ENCODE peak calls at places on chromosomes 11 and 22, in five cellular contexts. M is A549, A is fibroblast of pulmonary artery, W is tibial nerve, F is breast epithelium. Y is an unnamed sample.

GRCh38 chr22:44328326-44328725 is 15.6 kb upstream of the SHISAL1 start:
- DNase-seq in M (no peak), A (no peak), W (no peak), F (no peak), Y (no peak)

GRCh38 chr22:28706845-28707244 is 27.2 kb upstream of the TTC28 start:
- DNase-seq in M (no peak), A (no peak), W (no peak), F (no peak), Y (no peak)

GRCh38 chr11:13009921-13010736 is 1.0 kb downstream of the RASSF10 start:
- DNase-seq in M (peak), A (no peak), W (no peak), F (no peak), Y (no peak)

GRCh38 chr11:46711288-46711687 is 7.7 kb upstream of the F2 start:
- DNase-seq in M (no peak), A (peak), W (no peak), F (no peak), Y (no peak)

GRCh38 chr11:119126675-119127268 is 5.4 kb downstream of the HINFP start:
- DNase-seq in M (no peak), A (no peak), W (no peak), F (no peak), Y (no peak)

GRCh38 chr11:85133636-85134035 is 493.5 kb downstream of the DLG2 start:
- DNase-seq in M (no peak), A (no peak), W (no peak), F (no peak), Y (no peak)

GRCh38 chr11:117144477-117145392 is 648 bp downstream of the PAFAH1B2 start:
- DNase-seq in M (peak), A (peak), W (peak), F (no peak), Y (peak)

GRCh38 chr11:48880021-48880441 is 103.7 kb downstream of the TRIM51G start:
- DNase-seq in M (no peak), A (no peak), W (no peak), F (no peak), Y (no peak)

GRCh38 chr11:27239305-27239942 is 123.6 kb downstream of the CCDC34 start:
- DNase-seq in M (no peak), A (no peak), W (peak), F (no peak), Y (no peak)

GRCh38 chr11:81203876-81204275 is 1529.8 kb downstream of the FAM181B start:
- DNase-seq in M (no peak), A (no peak), W (no peak), F (no peak), Y (no peak)

GRCh38 chr11:124098142-124098541 is 17.1 kb upstream of the VWA5A start:
- DNase-seq in M (no peak), A (no peak), W (no peak), F (no peak), Y (no peak)

GRCh38 chr11:133928628-133929059 is 28.1 kb downstream of the IGSF9B start:
- DNase-seq in M (no peak), A (no peak), W (no peak), F (peak), Y (peak)

GRCh38 chr22:33883561-33883960 is 36.7 kb downstream of the LARGE1 start:
- DNase-seq in M (no peak), A (no peak), W (no peak), F (no peak), Y (no peak)

GRCh38 chr11:127056338-127056971 is 55.9 kb upstream of the KIRREL3 start:
- DNase-seq in M (peak), A (no peak), W (no peak), F (no peak), Y (no peak)

GRCh38 chr11:5514841-5515240 is 1.7 kb downstream of the UBQLNL start:
- DNase-seq in M (no peak), A (no peak), W (no peak), F (no peak), Y (no peak)

GRCh38 chr11:76861490-76861953 is 804 bp downstream of the ACER3 start:
- DNase-seq in M (no peak), A (no peak), W (no peak), F (no peak), Y (no peak)

DNA sequence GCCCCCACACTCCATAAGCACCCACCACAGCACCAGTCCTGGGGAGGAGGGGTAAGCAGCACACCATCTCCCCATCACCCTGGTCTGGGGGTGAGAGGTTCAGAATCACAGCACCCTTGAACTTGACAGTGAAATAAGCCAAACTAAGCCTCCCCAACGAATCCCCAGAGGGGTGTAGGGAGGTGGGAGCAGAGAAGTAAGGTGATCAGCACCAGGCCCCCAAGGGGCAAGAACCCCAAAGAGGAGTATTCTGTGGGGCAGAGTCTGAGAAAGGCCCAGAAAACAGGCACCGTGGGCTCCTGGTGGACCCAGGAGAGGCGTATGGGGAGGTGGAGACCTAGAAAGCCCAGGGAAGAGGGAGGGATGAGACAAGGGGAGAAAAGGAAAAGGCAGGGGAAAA is 30.9 kb downstream of the ARAP1 start:
- DNase-seq in M (no peak), A (no peak), W (no peak), F (no peak), Y (no peak)
- H3K4me3 ChIP-seq in M (peak), A (peak), W (peak), F (peak), Y (peak)

GRCh38 chr11:129333873-129334272 is 41.8 kb upstream of the BARX2 start:
- DNase-seq in M (no peak), A (no peak), W (no peak), F (no peak), Y (no peak)
- TF ChIP-seq CTCF in M (no peak), A (peak), W (no peak), F (no peak), Y (no peak)

DNA sequence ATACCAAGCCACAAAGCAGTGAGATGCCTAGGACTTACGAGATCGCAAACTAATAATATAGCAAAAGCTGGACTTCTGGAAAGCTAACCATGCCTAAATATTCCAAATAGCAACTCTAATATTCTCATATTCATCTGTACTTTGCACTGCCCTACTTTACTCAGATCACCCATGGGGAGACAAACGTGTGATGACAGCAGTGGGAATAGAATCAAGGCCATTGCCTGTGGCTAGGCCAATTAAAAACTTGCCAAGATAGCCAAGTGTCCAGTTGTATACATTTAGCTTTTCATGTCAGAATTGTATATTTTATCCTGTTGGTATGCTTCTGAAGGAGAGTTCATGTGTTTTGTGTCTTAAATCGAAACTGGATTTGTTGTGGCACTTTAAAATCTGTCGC is 1.2 kb upstream of the CEP126 start:
- DNase-seq in M (no peak), A (no peak), W (no peak), F (no peak), Y (no peak)
- H3K4me3 ChIP-seq in M (no peak), A (no peak), W (no peak), F (no peak), Y (no peak)

DNA sequence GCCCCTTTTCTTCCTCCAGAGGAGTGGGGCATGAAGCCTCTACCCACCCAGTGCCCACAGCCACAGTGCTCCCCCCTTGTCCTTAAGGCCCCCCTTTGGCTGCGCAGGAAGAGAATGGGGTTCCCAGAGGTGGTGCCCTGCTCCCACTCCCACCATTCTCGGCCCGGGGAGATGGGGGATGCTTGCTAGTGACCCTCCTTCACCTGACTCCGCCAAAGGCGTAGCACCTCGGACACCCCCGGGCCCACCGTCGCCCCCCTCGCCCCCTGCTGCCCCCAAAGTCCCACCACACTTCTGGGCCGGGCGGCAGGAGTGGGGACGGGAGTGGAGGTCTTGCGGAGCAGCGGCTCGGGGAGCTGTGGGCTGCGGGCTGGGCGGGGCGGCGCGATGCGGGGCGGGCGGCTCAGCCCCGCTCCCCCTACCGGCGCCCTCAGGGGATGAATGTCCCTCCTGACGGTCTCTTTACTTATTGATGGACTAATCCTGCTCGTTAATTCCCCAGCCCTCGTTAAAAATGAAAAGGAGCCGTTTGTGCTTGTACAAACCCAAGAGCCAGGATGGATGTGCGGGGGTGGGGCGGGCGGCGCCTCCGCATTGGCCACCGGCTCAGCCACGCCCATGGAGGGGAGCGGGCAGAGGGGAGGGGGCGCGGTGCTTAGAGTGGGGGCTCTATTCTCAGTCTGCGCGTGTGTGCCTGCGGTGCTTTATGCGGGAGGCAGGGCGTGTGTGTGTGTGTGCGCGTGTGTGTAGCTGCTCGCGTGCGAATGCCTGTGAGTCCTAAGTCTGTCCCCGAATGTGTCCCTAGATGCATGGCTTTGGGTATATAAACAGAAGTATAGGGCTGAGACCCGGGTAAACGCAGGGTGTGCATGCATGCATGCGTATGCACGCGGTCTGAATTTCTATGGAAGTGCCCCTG is 25.6 kb downstream of the SYT7 start:
- DNase-seq in M (no peak), A (no peak), W (no peak), F (no peak), Y (no peak)
- TF ChIP-seq CTCF in M (no peak), A (peak), W (no peak), F (no peak), Y (no peak)

GRCh38 chr11:33376331-33377099 is 119.3 kb downstream of the HIPK3 start:
- DNase-seq in M (no peak), A (peak), W (no peak), F (no peak), Y (no peak)

GRCh38 chr11:33375688-33376311 is 118.6 kb downstream of the HIPK3 start:
- DNase-seq in M (no peak), A (peak), W (no peak), F (no peak), Y (no peak)

GRCh38 chr11:33379931-33380330 is 122.8 kb downstream of the HIPK3 start:
- DNase-seq in M (no peak), A (no peak), W (no peak), F (no peak), Y (no peak)

GRCh38 chr11:33377100-33377851 is 120.1 kb downstream of the HIPK3 start:
- DNase-seq in M (no peak), A (peak), W (no peak), F (no peak), Y (no peak)

DNA sequence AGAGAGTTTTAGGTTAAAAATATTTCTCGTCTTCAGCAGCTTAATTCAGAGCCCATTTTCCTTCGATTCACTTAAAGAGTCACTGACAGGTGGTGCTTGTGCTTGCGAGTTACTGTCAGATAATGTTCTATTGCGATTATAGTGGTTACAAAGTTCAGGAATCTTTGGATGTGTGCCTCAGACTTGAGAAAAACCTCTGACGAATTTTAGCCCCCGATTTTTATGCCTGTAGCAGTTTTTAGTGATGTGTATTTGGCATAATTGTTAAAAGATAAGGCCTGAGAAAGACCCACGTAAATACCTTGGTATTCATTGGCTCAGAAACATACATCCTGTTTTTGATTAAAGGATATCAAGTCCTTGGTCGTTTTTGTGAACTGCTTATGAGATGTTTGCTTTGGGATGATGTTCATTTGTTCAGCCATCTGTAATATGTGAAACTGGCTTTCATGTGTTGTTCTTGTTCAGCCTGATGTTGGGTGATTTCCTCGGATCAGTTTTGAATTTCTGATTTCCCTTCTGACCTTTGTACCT is 120.7 kb downstream of the HIPK3 start:
- DNase-seq in M (no peak), A (peak), W (no peak), F (no peak), Y (no peak)
- H3K4me3 ChIP-seq in M (no peak), A (no peak), W (no peak), F (no peak), Y (no peak)

DNA sequence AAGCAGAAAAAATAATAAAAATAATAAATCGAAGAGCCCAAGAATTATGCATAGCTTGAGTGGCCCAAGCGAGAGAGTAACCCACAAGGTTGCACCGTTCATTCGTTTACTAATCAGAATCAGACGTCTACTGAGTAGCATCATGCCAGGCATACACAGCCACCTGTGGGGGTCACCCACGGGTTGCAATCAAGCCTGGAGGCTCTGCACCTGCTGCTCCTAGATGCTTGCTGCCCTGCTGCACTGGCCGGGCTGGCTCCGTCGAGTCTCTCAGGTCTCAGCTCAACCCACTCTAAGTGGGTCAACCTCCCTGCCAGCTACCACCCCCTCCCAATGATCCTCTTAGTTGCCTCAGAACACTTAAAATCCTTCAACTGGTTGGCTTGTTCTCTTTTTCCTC is 2.0 kb upstream of the TESMIN start:
- DNase-seq in M (no peak), A (no peak), W (no peak), F (no peak), Y (no peak)
- TF ChIP-seq CTCF in M (no peak), A (no peak), W (no peak), F (no peak), Y (no peak)

GRCh38 chr22:39097098-39098020 is at the start of gene APOBEC3H:
- DNase-seq in M (no peak), A (no peak), W (peak), F (no peak), Y (no peak)
- H3K4me3 ChIP-seq in M (no peak), A (no peak), W (no peak), F (no peak), Y (no peak)

GRCh38 chr11:131889760-131890620 is 519.6 kb downstream of the NTM start:
- DNase-seq in M (no peak), A (no peak), W (no peak), F (no peak), Y (no peak)
- TF ChIP-seq CTCF in M (no peak), A (no peak), W (no peak), F (no peak), Y (no peak)